ENCODE peak calls at places on chromosome 11, in five cellular contexts. O is activated naive CD8-positive, alpha-beta T cell treated with anti-CD3 and anti-CD28 coated beads, Interleukin-2, amount 10 ng/mL, durations not matched to agents 7 days and 5 days; P is neuronal stem cell; G is non-pigmented ciliary epithelial cell; L is memory B cell. D is an unnamed sample.

GRCh38 chr11:40716344-40717178 is 742.9 kb downstream of the LRRC4C start:
- DNase-seq in O (no peak), P (no peak), G (no peak), L (no peak), D (no peak)

GRCh38 chr11:106156290-106156937 is 79.0 kb downstream of the AASDHPPT start:
- DNase-seq in O (no peak), P (peak), G (peak), L (no peak), D (no peak)

GRCh38 chr11:70825893-70826540 is 426.4 kb downstream of the SHANK2 start:
- DNase-seq in O (no peak), P (peak), G (no peak), L (no peak), D (no peak)

GRCh38 chr11:69172674-69173073 is 16.9 kb downstream of the SMIM38 start:
- DNase-seq in O (no peak), P (no peak), G (no peak), L (no peak), D (no peak)

GRCh38 chr11:79493555-79494171 is 52.8 kb upstream of the TENM4 start:
- DNase-seq in O (peak), P (peak), G (peak), L (peak), D (peak)

GRCh38 chr11:46271407-46271806 is 6.1 kb upstream of the CREB3L1 start:
- DNase-seq in O (no peak), P (no peak), G (no peak), L (no peak), D (no peak)

GRCh38 chr11:92226331-92227232 is 2.0 kb downstream of the FAT3 start:
- DNase-seq in O (no peak), P (peak), G (no peak), L (no peak), D (peak)

GRCh38 chr11:86477495-86478155 is 102.9 kb downstream of the CCDC81 start:
- DNase-seq in O (no peak), P (no peak), G (no peak), L (no peak), D (no peak)

GRCh38 chr11:86577663-86578636 is 94.5 kb downstream of the ME3 start:
- DNase-seq in O (no peak), P (no peak), G (no peak), L (no peak), D (no peak)

GRCh38 chr11:66907751-66908173 is 50.4 kb downstream of the PC start:
- DNase-seq in O (no peak), P (no peak), G (no peak), L (no peak), D (no peak)

GRCh38 chr11:88979641-88980040 is 86.1 kb downstream of the GRM5 start:
- DNase-seq in O (no peak), P (no peak), G (peak), L (no peak), D (no peak)

GRCh38 chr11:117026593-117027330 is 71.5 kb downstream of the SIK3 start:
- DNase-seq in O (no peak), P (no peak), G (peak), L (no peak), D (no peak)

GRCh38 chr11:95154514-95154913 is 64.9 kb downstream of the ENDOD1 start:
- DNase-seq in O (peak), P (peak), G (no peak), L (peak), D (no peak)

GRCh38 chr11:35615911-35616900 is 2.1 kb upstream of the FJX1 start:
- DNase-seq in O (no peak), P (peak), G (no peak), L (no peak), D (no peak)

GRCh38 chr11:107849791-107850190 is 8.8 kb downstream of the SLC35F2 start:
- DNase-seq in O (no peak), P (no peak), G (no peak), L (no peak), D (no peak)

GRCh38 chr11:128346808-128347207 is 240.6 kb downstream of the ETS1 start:
- DNase-seq in O (no peak), P (no peak), G (peak), L (no peak), D (no peak)

GRCh38 chr11:124983674-124984511 is 29.9 kb downstream of the CCDC15 start:
- DNase-seq in O (no peak), P (no peak), G (no peak), L (no peak), D (no peak)

GRCh38 chr11:12110201-12110713 is at the start of gene MICAL2:
- DNase-seq in O (peak), P (peak), G (no peak), L (peak), D (peak)

GRCh38 chr11:7245341-7245740 is 6.4 kb upstream of the SYT9 start:
- DNase-seq in O (no peak), P (no peak), G (no peak), L (no peak), D (no peak)

GRCh38 chr11:123381817-123382554 is 48.1 kb upstream of the GRAMD1B start:
- DNase-seq in O (peak), P (no peak), G (no peak), L (no peak), D (no peak)

GRCh38 chr11:129726179-129726578 is 89.5 kb upstream of the TMEM45B start:
- DNase-seq in O (no peak), P (no peak), G (no peak), L (no peak), D (peak)

GRCh38 chr11:66119348-66120133 is 49.5 kb downstream of the PACS1 start:
- DNase-seq in O (no peak), P (no peak), G (peak), L (no peak), D (no peak)

GRCh38 chr11:61142424-61142823 is 18.8 kb downstream of the VPS37C start:
- DNase-seq in O (no peak), P (no peak), G (no peak), L (no peak), D (no peak)

GRCh38 chr11:60933416-60933815 is 9.2 kb downstream of the TMEM132A start:
- DNase-seq in O (no peak), P (no peak), G (no peak), L (no peak), D (no peak)

GRCh38 chr11:8219257-8220021 is 44.2 kb downstream of the LMO1 start:
- DNase-seq in O (no peak), P (no peak), G (no peak), L (no peak), D (no peak)

GRCh38 chr11:78110830-78111229 is 28.6 kb downstream of the ALG8 start:
- DNase-seq in O (no peak), P (no peak), G (no peak), L (no peak), D (no peak)

GRCh38 chr11:62665630-62666258 is 632 bp downstream of the CSKMT start:
- DNase-seq in O (peak), P (peak), G (no peak), L (no peak), D (no peak)

GRCh38 chr11:86151188-86152005 is 82.5 kb upstream of the PICALM start:
- DNase-seq in O (no peak), P (no peak), G (no peak), L (no peak), D (peak)

D was measured in cardiac septum.